ENCODE peak calls at places on chromosomes 5 and 9, in four cellular contexts. O is AG04449, G is NCI-H2081, I is adipocyte. N is an unnamed sample.

GRCh38 chr5:39779836-39780235 is 355.1 kb upstream of the DAB2 start:
- DNase-seq in O (no peak), G (no peak), I (no peak), N (no peak)

GRCh38 chr5:178356459-178356872 is 123.9 kb upstream of the PHYKPL start:
- DNase-seq in O (no peak), G (no peak), I (no peak), N (no peak)

GRCh38 chr9:122816163-122816867 is 12.1 kb downstream of the PDCL start:
- DNase-seq in O (no peak), G (no peak), I (no peak), N (no peak)

GRCh38 chr5:176501333-176501732 is 35.9 kb downstream of the RNF44 start:
- DNase-seq in O (peak), G (no peak), I (peak), N (no peak)

GRCh38 chr5:122999947-123000563 is 36.5 kb downstream of the PPIC start:
- DNase-seq in O (no peak), G (no peak), I (no peak), N (no peak)

GRCh38 chr5:41509399-41510175 is 814 bp downstream of the PLCXD3 start:
- DNase-seq in O (no peak), G (no peak), I (no peak), N (no peak)

GRCh38 chr5:132655821-132656773 is 1.9 kb upstream of the IL13 start:
- DNase-seq in O (no peak), G (no peak), I (peak), N (no peak)

GRCh38 chr5:42848545-42848944 is 36.9 kb upstream of the SELENOP start:
- DNase-seq in O (no peak), G (no peak), I (no peak), N (no peak)

GRCh38 chr9:125460346-125460745 is 198.7 kb downstream of the GAPVD1 start:
- DNase-seq in O (no peak), G (no peak), I (no peak), N (no peak)

GRCh38 chr5:150042459-150042858 is 41.9 kb downstream of the HMGXB3 start:
- DNase-seq in O (no peak), G (no peak), I (no peak), N (no peak)

GRCh38 chr9:34991833-34992375 is 2.4 kb downstream of the DNAJB5 start:
- DNase-seq in O (no peak), G (no peak), I (no peak), N (no peak)

GRCh38 chr5:111742595-111742994 is 14.4 kb downstream of the NREP start:
- DNase-seq in O (peak), G (no peak), I (peak), N (no peak)

GRCh38 chr9:69175488-69175872 is 1.4 kb downstream of the TJP2 start:
- DNase-seq in O (no peak), G (no peak), I (peak), N (no peak)

GRCh38 chr5:174229640-174230350 is 184.3 kb downstream of the NSG2 start:
- DNase-seq in O (peak), G (no peak), I (no peak), N (no peak)

N was measured in NCI-H1694 treated with DMSO at 0.1 percent for 48 hours.